ENCODE peak calls at places on chromosomes 12 and 14, in four cellular contexts. G is kidney, P is neuronal stem cell, U is testis. Y is an unnamed sample.

GRCh38 chr14:85535916-85536834 is 6.2 kb downstream of the FLRT2 start:
- DNase-seq in G (no peak), P (no peak), U (peak; percentile 42), Y (peak; percentile 47)

GRCh38 chr12:109309441-109310246 is 560 bp upstream of the FOXN4 start:
- DNase-seq in G (no peak), P (no peak), U (peak; percentile 46), Y (no peak)

GRCh38 chr14:25400607-25401206 is 350.8 kb upstream of the STXBP6 start:
- DNase-seq in G (no peak), P (peak; percentile 55), U (peak; percentile 89), Y (peak; percentile 81)

GRCh38 chr14:88515499-88516221 is 39.1 kb downstream of the PTPN21 start:
- DNase-seq in G (no peak), P (no peak), U (no peak), Y (no peak)

GRCh38 chr12:62659457-62660295 is 193.1 kb downstream of the MON2 start:
- DNase-seq in G (no peak), P (peak; percentile 48), U (no peak), Y (peak; percentile 85)

GRCh38 chr12:128797119-128798118 is 26.3 kb downstream of the SLC15A4 start:
- DNase-seq in G (no peak), P (no peak), U (peak; percentile 88), Y (no peak)

GRCh38 chr14:53183611-53184010 is 30.5 kb upstream of the DDHD1 start:
- DNase-seq in G (no peak), P (no peak), U (no peak), Y (no peak)

GRCh38 chr14:100410056-100410565 is 87.0 kb downstream of the SLC25A47 start:
- DNase-seq in G (peak; percentile 17), P (no peak), U (peak; percentile 71), Y (peak; percentile 72)

GRCh38 chr12:89571481-89572190 is 45.8 kb upstream of the POC1B start:
- DNase-seq in G (no peak), P (no peak), U (no peak), Y (no peak)

GRCh38 chr12:87809916-87810315 is 219.3 kb downstream of the C12orf50 start:
- DNase-seq in G (no peak), P (no peak), U (no peak), Y (no peak)

GRCh38 chr12:49881400-49882247 is 22.1 kb downstream of the FAIM2 start:
- DNase-seq in G (peak; percentile 48), P (no peak), U (no peak), Y (no peak)

GRCh38 chr12:123264642-123265041 is 7.0 kb downstream of the CDK2AP1 start:
- DNase-seq in G (no peak), P (no peak), U (no peak), Y (peak; percentile 91)

GRCh38 chr12:99600388-99600787 is 47.2 kb upstream of the GARIN6 start:
- DNase-seq in G (no peak), P (no peak), U (no peak), Y (no peak)

GRCh38 chr14:34993444-34993843 is 10.7 kb downstream of the SRP54 start:
- DNase-seq in G (no peak), P (no peak), U (no peak), Y (no peak)

GRCh38 chr14:100297320-100298300 is 8.6 kb downstream of the SLC25A29 start:
- DNase-seq in G (peak; percentile 85), P (no peak), U (peak; percentile 90), Y (no peak)

GRCh38 chr12:110577717-110578521 is 5.2 kb downstream of the PPTC7 start:
- DNase-seq in G (no peak), P (no peak), U (no peak), Y (peak; percentile 26)

GRCh38 chr12:22672951-22673350 is 48.0 kb downstream of the ETNK1 start:
- DNase-seq in G (no peak), P (no peak), U (no peak), Y (no peak)

GRCh38 chr14:22168092-22168955 is 420.7 kb downstream of the DAD1 start:
- DNase-seq in G (no peak), P (no peak), U (no peak), Y (no peak)

GRCh38 chr12:40853221-40853620 is 161.0 kb downstream of the CNTN1 start:
- DNase-seq in G (no peak), P (no peak), U (no peak), Y (no peak)

DNA sequence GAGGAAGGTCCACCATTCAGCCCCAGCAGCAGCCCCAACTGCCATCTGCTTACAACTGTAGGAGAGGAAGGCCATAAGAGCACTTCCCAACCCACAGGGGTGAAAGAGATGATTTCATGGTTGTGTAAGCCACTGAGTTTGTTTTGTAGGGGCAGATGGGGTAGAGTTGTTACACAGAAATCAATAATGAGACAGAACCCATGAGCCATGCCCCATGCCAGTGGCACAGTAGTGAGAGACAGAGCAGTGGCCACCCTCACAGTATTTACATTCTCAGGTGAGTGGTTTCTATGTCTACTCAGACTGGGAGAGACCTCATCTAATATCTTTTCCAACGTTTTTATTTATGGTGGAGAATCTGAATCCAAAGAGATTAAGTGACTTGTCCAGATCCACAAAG is 68.6 kb downstream of the NUAK1 start:
- DNase-seq in G (no peak), P (no peak), U (no peak), Y (peak; percentile 20)
- H3K36me3 ChIP-seq in G (peaks cover 24% of the 10 kb centered on the region), P (peaks cover 38% of the 10 kb centered on the region), U (no peaks in the 10 kb centered on the region), Y (peaks cover 98% of the 10 kb centered on the region)

GRCh38 chr12:51388826-51389225 is 2.4 kb downstream of the GALNT6 start:
- DNase-seq in G (no peak), P (no peak), U (no peak), Y (no peak)
- H3K36me3 ChIP-seq in G (no peaks in the 10 kb centered on the region), P (no peaks in the 10 kb centered on the region), U (no peaks in the 10 kb centered on the region), Y (peaks cover 6% of the 10 kb centered on the region)

GRCh38 chr12:132063491-132063890 is 80.6 kb downstream of the DDX51 start:
- DNase-seq in G (no peak), P (no peak), U (no peak), Y (no peak)
- H3K36me3 ChIP-seq in G (peaks cover 35% of the 10 kb centered on the region), P (peaks cover 59% of the 10 kb centered on the region), U (no peaks in the 10 kb centered on the region), Y (peaks cover 47% of the 10 kb centered on the region)

DNA sequence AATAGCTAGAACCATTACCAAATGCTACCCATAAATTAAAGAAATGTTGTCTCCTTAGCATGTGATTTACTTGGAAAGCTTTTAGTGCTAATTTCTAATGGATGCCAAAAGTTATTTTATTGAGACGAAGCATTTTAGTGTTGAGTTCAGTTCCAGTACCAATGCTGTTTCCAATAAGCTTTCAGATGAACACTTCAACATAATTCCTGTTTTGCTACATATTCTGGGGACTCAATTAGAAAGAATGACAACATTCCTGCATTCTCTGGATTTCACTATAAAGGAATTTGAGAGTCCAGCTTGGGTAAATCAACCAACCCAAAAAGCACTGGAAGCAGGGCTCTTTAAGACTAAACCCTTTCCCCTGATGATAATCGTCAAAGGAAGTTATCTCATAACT is 352.9 kb upstream of the TMTC1 start:
- DNase-seq in G (no peak), P (no peak), U (no peak), Y (no peak)
- H3K36me3 ChIP-seq in G (no peaks in the 10 kb centered on the region), P (no peaks in the 10 kb centered on the region), U (no peaks in the 10 kb centered on the region), Y (no peaks in the 10 kb centered on the region)

GRCh38 chr14:45112886-45113772 is 21.2 kb downstream of the FKBP3 start:
- DNase-seq in G (no peak), P (no peak), U (no peak), Y (no peak)

GRCh38 chr14:45120109-45120508 is 14.2 kb downstream of the FKBP3 start:
- DNase-seq in G (no peak), P (no peak), U (no peak), Y (no peak)

GRCh38 chr14:45114327-45114726 is 20.0 kb downstream of the FKBP3 start:
- DNase-seq in G (no peak), P (no peak), U (no peak), Y (no peak)

DNA sequence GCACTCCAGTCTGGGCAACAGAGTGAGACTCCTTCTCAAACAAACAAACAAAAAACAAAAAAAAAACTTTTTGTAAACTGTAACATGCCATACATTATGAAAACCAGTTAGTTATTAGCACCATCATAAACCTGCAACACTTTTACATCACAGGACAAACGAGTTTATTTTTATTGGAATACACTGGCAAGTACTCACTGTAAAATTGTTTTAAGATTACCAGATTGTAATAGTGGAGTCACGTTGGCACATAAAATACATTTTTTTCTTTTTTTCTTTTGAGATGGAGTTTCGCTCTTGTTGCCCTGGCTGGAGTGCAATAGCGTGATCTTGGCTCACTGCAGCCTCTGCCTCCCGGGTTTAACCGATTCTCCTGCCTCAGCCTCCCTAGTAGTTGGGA is 15.7 kb downstream of the FKBP3 start:
- DNase-seq in G (no peak), P (no peak), U (no peak), Y (no peak)
- H3K36me3 ChIP-seq in G (peaks cover 39% of the 10 kb centered on the region), P (peaks cover 22% of the 10 kb centered on the region), U (no peaks in the 10 kb centered on the region), Y (peaks cover 95% of the 10 kb centered on the region)

GRCh38 chr14:24184104-24184970 is 4.3 kb downstream of the IPO4 start:
- DNase-seq in G (no peak), P (no peak), U (no peak), Y (no peak)
- H3K36me3 ChIP-seq in G (peaks cover 40% of the 10 kb centered on the region), P (peaks cover 70% of the 10 kb centered on the region), U (no peaks in the 10 kb centered on the region), Y (peaks cover 67% of the 10 kb centered on the region)